ENCODE peak calls at places on chromosomes 12 and 14, in eight cellular contexts. N is transverse colon, E is ovary, V is stomach, F is Peyer's patch, B is HCT116, Y is GM12878, S is A549. U is an unnamed sample.

GRCh38 chr12:69428351-69429048 is 41.7 kb upstream of the FRS2 start:
- DNase-seq in N (no peak), E (no peak), V (no peak), F (no peak), B (no peak), Y (no peak), S (no peak), U (no peak)

GRCh38 chr14:50677527-50678063 is 9.5 kb upstream of the SAV1 start:
- DNase-seq in N (no peak), E (no peak), V (no peak), F (no peak), B (peak; percentile 70), Y (peak; percentile 61), S (peak; percentile 14), U (no peak)

GRCh38 chr12:131471271-131471905 is 239.5 kb upstream of the SFSWAP start:
- DNase-seq in N (no peak), E (no peak), V (peak; percentile 16), F (no peak), B (no peak), Y (no peak), S (no peak), U (no peak)

GRCh38 chr12:93526786-93527428 is 45.6 kb upstream of the SOCS2 start:
- DNase-seq in N (no peak), E (no peak), V (no peak), F (no peak), B (peak; percentile 61), Y (no peak), S (peak; percentile 92), U (peak; percentile 49)

GRCh38 chr12:40446385-40446784 is 221.6 kb downstream of the LRRK2 start:
- DNase-seq in N (no peak), E (no peak), V (no peak), F (no peak), B (peak; percentile 3), Y (no peak), S (peak; percentile 42), U (peak; percentile 3)

GRCh38 chr12:123050331-123050809 is 69.9 kb downstream of the ARL6IP4 start:
- DNase-seq in N (no peak), E (no peak), V (no peak), F (no peak), B (no peak), Y (no peak), S (no peak), U (peak; percentile 48)

GRCh38 chr14:54976316-54976715 is 50.6 kb downstream of the WDHD1 start:
- DNase-seq in N (no peak), E (no peak), V (no peak), F (no peak), B (no peak), Y (no peak), S (no peak), U (peak; percentile 7)

GRCh38 chr14:98974113-98974512 is 297.9 kb downstream of the BCL11B start:
- DNase-seq in N (no peak), E (no peak), V (no peak), F (no peak), B (no peak), Y (no peak), S (no peak), U (no peak)

GRCh38 chr14:72665259-72665658 is 228.6 kb downstream of the DPF3 start:
- DNase-seq in N (no peak), E (no peak), V (no peak), F (no peak), B (peak; percentile 36), Y (no peak), S (peak; percentile 74), U (peak; percentile 69)

GRCh38 chr12:52295663-52296062 is 4.3 kb upstream of the KRT81 start:
- DNase-seq in N (no peak), E (no peak), V (no peak), F (no peak), B (no peak), Y (no peak), S (no peak), U (no peak)

GRCh38 chr12:18135509-18135908 is 45.5 kb upstream of the RERGL start:
- DNase-seq in N (no peak), E (no peak), V (no peak), F (no peak), B (no peak), Y (no peak), S (no peak), U (no peak)

GRCh38 chr14:69288956-69289705 is 29.2 kb downstream of the GALNT16 start:
- DNase-seq in N (no peak), E (no peak), V (no peak), F (no peak), B (no peak), Y (no peak), S (no peak), U (no peak)

GRCh38 chr12:67364228-67364627 is 95.1 kb downstream of the CAND1 start:
- DNase-seq in N (no peak), E (no peak), V (no peak), F (no peak), B (no peak), Y (no peak), S (no peak), U (no peak)

GRCh38 chr14:71108398-71109114 is 201.3 kb downstream of the PCNX1 start:
- DNase-seq in N (no peak), E (no peak), V (no peak), F (no peak), B (no peak), Y (no peak), S (no peak), U (no peak)

GRCh38 chr12:71421007-71421406 is 18.6 kb upstream of the LGR5 start:
- DNase-seq in N (no peak), E (no peak), V (no peak), F (no peak), B (no peak), Y (no peak), S (no peak), U (no peak)

GRCh38 chr12:52820521-52820920 is 6.6 kb upstream of the KRT4 start:
- DNase-seq in N (no peak), E (no peak), V (no peak), F (no peak), B (no peak), Y (no peak), S (no peak), U (no peak)

GRCh38 chr12:120115692-120116442 is 686 bp downstream of the RAB35 start:
- DNase-seq in N (peak; percentile 53), E (peak; percentile 62), V (no peak), F (no peak), B (peak; percentile 41), Y (no peak), S (peak; percentile 73), U (peak; percentile 59)

GRCh38 chr12:6827437-6827894 is 741 bp upstream of the P3H3 start:
- DNase-seq in N (peak; percentile 82), E (peak; percentile 90), V (peak; percentile 79), F (peak; percentile 67), B (peak; percentile 69), Y (no peak), S (peak; percentile 84), U (peak; percentile 93)

GRCh38 chr14:38047518-38047917 is 160.2 kb upstream of the SSTR1 start:
- DNase-seq in N (no peak), E (no peak), V (peak; percentile 45), F (no peak), B (no peak), Y (no peak), S (no peak), U (no peak)

GRCh38 chr12:27095346-27095745 is 13.0 kb upstream of the C12orf71 start:
- DNase-seq in N (no peak), E (no peak), V (no peak), F (no peak), B (no peak), Y (no peak), S (no peak), U (no peak)

DNA sequence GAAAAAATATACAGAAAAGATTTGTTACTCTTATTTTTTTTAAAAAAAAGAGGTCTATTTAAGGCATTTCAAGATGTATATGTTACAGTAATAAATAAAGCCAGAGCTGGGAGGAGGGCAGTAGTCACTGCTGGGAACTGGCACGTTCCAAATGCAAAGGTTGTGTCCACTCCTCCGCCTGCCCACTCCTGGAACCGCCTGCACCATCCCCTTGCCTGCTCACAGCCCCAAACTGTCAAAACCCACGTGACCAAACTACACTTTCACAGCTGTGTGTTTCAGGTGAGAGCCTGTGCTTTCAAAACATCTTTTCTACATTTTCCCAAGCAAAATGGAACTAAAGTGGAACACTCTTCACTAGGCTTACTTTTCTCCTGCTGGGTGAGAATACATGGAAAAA is 160.4 kb downstream of the TTC7B start:
- DNase-seq in N (no peak), E (no peak), V (no peak), F (no peak), B (no peak), Y (no peak), S (no peak), U (no peak)
- TF ChIP-seq POLR2A in N (no peak), E (no peak), V (no peak), F (no peak), B (no peak), Y (no peak), S (no peak), U (no peak)

DNA sequence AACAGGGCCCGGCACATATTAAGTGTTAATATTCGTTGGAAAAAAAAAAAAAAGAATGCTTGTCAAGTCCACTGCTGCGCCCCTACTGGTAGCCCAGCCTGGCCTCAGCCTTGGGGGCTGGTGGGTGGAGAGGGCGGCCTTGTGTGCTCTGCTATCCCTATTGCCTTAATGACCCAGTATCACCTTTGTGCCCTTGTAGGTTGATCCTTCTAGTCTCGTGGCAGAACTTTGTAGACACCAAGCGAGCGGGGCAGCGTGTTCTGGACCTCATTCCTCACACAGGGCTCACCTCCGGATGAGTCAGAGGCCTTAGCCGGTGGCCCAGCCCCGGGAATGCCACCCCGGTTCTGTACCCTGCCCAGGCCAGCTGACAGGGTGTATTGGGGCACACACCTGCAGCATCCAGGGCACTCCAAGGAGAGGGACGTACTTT is 1.8 kb upstream of the RCOR1 start:
- DNase-seq in N (peak; percentile 26), E (peak; percentile 66), V (peak; percentile 45), F (no peak), B (peak; percentile 54), Y (no peak), S (peak; percentile 84), U (peak; percentile 61)
- TF ChIP-seq POLR2A in N (no peak), E (no peak), V (no peak), F (peak; percentile 36), B (peak; percentile 37), Y (no peak), S (peak; percentile 32), U (no peak)

GRCh38 chr12:110577717-110578521 is 5.2 kb downstream of the PPTC7 start:
- DNase-seq in N (peak; percentile 42), E (no peak), V (no peak), F (no peak), B (peak; percentile 97), Y (peak; percentile 84), S (peak; percentile 48), U (no peak)
- TF ChIP-seq POLR2A in N (no peak), E (no peak), V (no peak), F (no peak), B (no peak), Y (no peak), S (no peak), U (no peak)

GRCh38 chr14:86510503-86510902 is 980.6 kb downstream of the FLRT2 start:
- DNase-seq in N (no peak), E (no peak), V (no peak), F (no peak), B (no peak), Y (no peak), S (no peak), U (no peak)
- TF ChIP-seq POLR2A in N (no peak), E (no peak), V (no peak), F (no peak), B (no peak), Y (no peak), S (no peak), U (no peak)

U was measured in H54.